ENCODE peak calls at places on chromosome 6, in five cellular contexts. K, F, D, W and S are unnamed samples.

GRCh38 chr6:17930321-17930993 is 57.0 kb downstream of the KIF13A start:
- DNase-seq in K (peak; percentile 44), D (no peak), W (no peak), F (peak; percentile 30), S (no peak)

GRCh38 chr6:84764332-84765049 is at the start of gene TBX18:
- DNase-seq in F (peak; percentile 79), W (peak; percentile 74), D (peak; percentile 39), K (peak; percentile 88), S (peak; percentile 80)

GRCh38 chr6:125149256-125150144 is 4.1 kb upstream of the TPD52L1 start:
- DNase-seq in D (no peak), F (no peak), W (no peak), K (no peak), S (no peak)

GRCh38 chr6:91094806-91095475 is 508.1 kb upstream of the MAP3K7 start:
- DNase-seq in K (no peak), F (no peak), W (no peak), D (no peak), S (no peak)

GRCh38 chr6:50956014-50956413 is 137.3 kb downstream of the TFAP2B start:
- DNase-seq in W (no peak), D (no peak), F (no peak), K (no peak), S (no peak)

GRCh38 chr6:134614606-134615485 is 296.9 kb upstream of the SGK1 start:
- DNase-seq in W (no peak), K (no peak), F (no peak), D (no peak), S (no peak)

GRCh38 chr6:37483917-37484785 is 15.5 kb downstream of the CCDC167 start:
- DNase-seq in W (peak; percentile 63), K (peak; percentile 53), D (peak; percentile 69), F (peak; percentile 41), S (peak; percentile 55)

GRCh38 chr6:119313937-119314893 is 35.3 kb downstream of the MAN1A1 start:
- DNase-seq in W (no peak), F (no peak), D (no peak), K (no peak), S (peak; percentile 24)

GRCh38 chr6:22350109-22350508 is 53.3 kb upstream of the PRL start:
- DNase-seq in F (no peak), K (no peak), W (no peak), D (no peak), S (no peak)

GRCh38 chr6:139600919-139601470 is 226.5 kb upstream of the CITED2 start:
- DNase-seq in K (no peak), W (no peak), D (no peak), F (no peak), S (no peak)

GRCh38 chr6:3159805-3160781 is 2.7 kb upstream of the TUBB2A start:
- DNase-seq in W (peak; percentile 29), D (peak; percentile 87), F (peak; percentile 40), K (peak; percentile 21), S (peak; percentile 84)

GRCh38 chr6:153965996-153966395 is 73.0 kb upstream of the OPRM1 start:
- DNase-seq in F (no peak), W (no peak), K (no peak), D (no peak), S (no peak)

GRCh38 chr6:21185849-21186478 is 407.6 kb upstream of the SOX4 start:
- DNase-seq in W (no peak), D (no peak), K (no peak), F (no peak), S (no peak)

GRCh38 chr6:138455746-138456392 is 43.4 kb downstream of the NHSL1 start:
- DNase-seq in D (no peak), W (no peak), F (no peak), K (no peak), S (no peak)

GRCh38 chr6:109454483-109455160 is 950 bp downstream of the MICAL1 start:
- DNase-seq in K (peak; percentile 43), W (peak; percentile 52), D (peak; percentile 58), F (no peak), S (peak; percentile 76)

GRCh38 chr6:107634147-107635057 is 144.5 kb downstream of the SOBP start:
- DNase-seq in F (no peak), K (no peak), W (no peak), D (no peak), S (no peak)

GRCh38 chr6:12718025-12718424 is 1.5 kb downstream of the PHACTR1 start:
- DNase-seq in W (no peak), K (no peak), D (no peak), F (no peak), S (no peak)

GRCh38 chr6:35351422-35351821 is 9.1 kb downstream of the PPARD start:
- DNase-seq in D (no peak), W (no peak), K (no peak), F (no peak), S (no peak)

GRCh38 chr6:56023829-56024228 is 148.4 kb upstream of the BMP5 start:
- DNase-seq in W (no peak), K (no peak), F (no peak), D (no peak), S (no peak)

GRCh38 chr6:113909224-113909856 is 52.2 kb downstream of the MARCKS start:
- DNase-seq in W (no peak), K (peak; percentile 20), F (no peak), D (no peak), S (no peak)

GRCh38 chr6:166955865-166956443 is 396 bp downstream of the RNASET2 start:
- DNase-seq in F (no peak), D (peak; percentile 48), K (no peak), W (peak; percentile 49), S (no peak)

GRCh38 chr6:3788408-3789017 is 37.0 kb upstream of the PXDC1 start:
- DNase-seq in F (no peak), K (no peak), D (no peak), W (peak; percentile 34), S (no peak)

GRCh38 chr6:41920921-41921711 is at the start of the genes BYSL and MED20:
- DNase-seq in W (peak; percentile 92), F (peak; percentile 94), D (peak; percentile 94), K (peak; percentile 93), S (peak; percentile 95)

GRCh38 chr6:126723541-126724170 is 383.7 kb downstream of the CENPW start:
- DNase-seq in D (no peak), K (no peak), F (no peak), W (no peak), S (no peak)

GRCh38 chr6:5093231-5094015 is 8.3 kb downstream of the PPP1R3G start:
- DNase-seq in F (no peak), K (peak; percentile 54), W (no peak), D (no peak), S (no peak)

GRCh38 chr6:74606488-74607135 is 599.2 kb downstream of the COL12A1 start:
- DNase-seq in W (no peak), F (peak; percentile 22), K (no peak), D (no peak), S (no peak)

GRCh38 chr6:63804381-63804956 is 168.9 kb downstream of the PHF3 start:
- DNase-seq in D (no peak), F (no peak), K (no peak), W (no peak), S (no peak)

GRCh38 chr6:32982084-32982701 is 13.8 kb downstream of the BRD2 start:
- DNase-seq in D (no peak), K (no peak), W (no peak), F (no peak), S (no peak)
- TF ChIP-seq POLR2A in D (no peak), K (no peak), W (no peak), F (no peak), S (no peak)

DNA sequence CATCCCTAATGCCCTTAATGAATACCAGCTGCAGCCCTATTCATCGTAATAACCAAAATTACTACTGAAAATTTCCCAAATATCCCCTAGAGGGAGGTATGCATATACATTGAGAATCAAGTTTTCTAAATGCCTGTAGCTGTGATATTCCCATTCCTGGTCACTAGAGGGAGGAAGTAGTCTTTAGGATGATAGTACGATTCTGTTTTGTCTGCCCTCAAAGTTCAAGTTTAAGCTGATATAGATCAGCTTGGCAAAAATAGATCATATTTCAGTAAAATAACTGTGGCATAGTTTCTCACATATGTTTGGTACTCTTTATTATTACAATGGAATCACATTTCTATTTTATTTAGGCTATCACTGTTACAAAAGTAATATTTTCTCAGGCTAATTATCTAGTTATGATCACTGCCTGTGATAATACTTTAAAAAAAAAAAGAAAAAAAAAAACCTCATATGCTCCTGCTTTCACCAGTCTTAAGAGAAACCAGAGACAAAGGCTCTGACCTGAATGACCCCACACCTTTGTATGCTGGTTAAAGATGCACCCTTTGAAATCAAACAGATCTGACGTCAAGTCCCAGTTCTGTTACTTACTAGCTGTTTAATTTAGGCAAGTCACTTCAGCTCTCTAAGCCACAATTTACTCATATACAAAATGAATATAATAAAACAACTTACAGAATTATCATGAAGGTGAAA is 11.0 kb downstream of the TSPYL1 start:
- DNase-seq in W (no peak), K (no peak), F (no peak), D (no peak), S (no peak)
- H3K4me3 ChIP-seq in W (no peak overlapping the region), K (no peak overlapping the region), F (no peak overlapping the region), D (no peak overlapping the region), S (no peak overlapping the region)

DNA sequence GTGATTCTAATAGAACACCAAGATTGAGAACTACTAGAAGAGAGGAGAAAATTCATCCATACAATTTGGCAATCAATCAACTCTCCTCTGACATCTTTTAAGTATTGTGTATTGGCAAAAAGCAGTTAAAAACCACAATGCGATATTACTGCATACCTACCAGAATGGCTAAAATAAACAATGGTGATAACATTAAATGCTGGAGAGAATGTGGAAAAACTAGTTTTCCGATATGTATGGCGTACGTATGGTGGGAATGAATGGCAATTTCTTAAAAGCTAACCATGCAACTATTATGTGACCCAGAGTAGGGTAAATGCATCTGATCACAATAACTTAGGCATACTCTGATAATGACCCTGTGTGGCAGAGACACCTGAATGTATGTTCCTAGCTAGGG is 29.3 kb upstream of the LAMA4 start:
- DNase-seq in W (no peak), D (no peak), F (no peak), K (no peak), S (no peak)
- H3K9me3 ChIP-seq in W (no peaks in the 10 kb centered on the region), D (no peaks in the 10 kb centered on the region), F (no peaks in the 10 kb centered on the region), K (no peaks in the 10 kb centered on the region), S (no peaks in the 10 kb centered on the region)

GRCh38 chr6:87465041-87465440 is 7.7 kb upstream of the SLC35A1 start:
- DNase-seq in D (no peak), F (no peak), W (no peak), K (no peak), S (peak; percentile 74)
- TF ChIP-seq POLR2A in D (no peak), F (no peak), W (no peak), K (no peak), S (no peak)

DNA sequence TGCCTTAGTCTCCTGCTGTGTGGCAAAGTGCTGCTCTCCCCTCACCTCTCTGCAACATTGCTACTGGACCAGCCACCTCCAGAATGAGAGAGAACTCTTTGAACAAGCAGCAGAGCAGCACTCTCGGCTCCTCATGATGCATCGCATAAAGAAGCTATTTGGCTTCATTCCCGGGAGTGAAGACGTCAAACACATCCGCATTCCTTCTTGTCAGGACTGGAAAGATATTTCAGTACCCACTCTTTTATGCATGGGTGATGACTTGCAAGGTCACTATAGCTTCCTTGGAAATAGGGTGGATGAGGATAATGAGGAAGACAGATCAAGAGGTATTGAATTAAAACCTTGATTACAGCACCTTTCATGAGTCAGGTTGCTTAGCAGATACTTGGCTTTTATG is 4.3 kb downstream of the CALHM4 start:
- DNase-seq in K (peak; percentile 50), D (no peak), F (no peak), W (no peak), S (no peak)
- H3K4me3 ChIP-seq in K (no peak overlapping the region), D (no peak overlapping the region), F (no peak overlapping the region), W (no peak overlapping the region), S (no peak overlapping the region)